ENCODE peak calls at places on chromosomes 13 and 19, in ten cellular contexts. L is activated B cell treated with CpG ODN at 0.5 μM for 24 hours, K is neuronal stem cell, X is iPS-NIHi11, O is progenitor cell of endocrine pancreas, Y is aorta, I is AG04449, C is RCC 7860, H is gastrocnemius medialis, Z is IMR-90. B is an unnamed sample.

GRCh38 chr19:38250821-38251563 is 5.2 kb downstream of the PPP1R14A start:
- DNase-seq in O (peak), C (no peak), H (peak), L (no peak), X (peak), Y (peak), I (no peak), K (no peak), Z (no peak), B (no peak)

GRCh38 chr19:42528354-42529247 is at the start of gene CEACAM1:
- DNase-seq in I (no peak), C (no peak), X (no peak), K (no peak), Y (no peak), L (no peak), O (no peak), Z (no peak), H (no peak), B (peak)

GRCh38 chr19:55270172-55270942 is 9.6 kb downstream of the HSPBP1 start:
- DNase-seq in X (no peak), O (no peak), C (no peak), Z (no peak), Y (no peak), H (no peak), L (no peak), I (no peak), K (no peak), B (no peak)

GRCh38 chr19:3253270-3253669 is 28.8 kb downstream of the CELF5 start:
- DNase-seq in L (no peak), I (no peak), Y (no peak), C (no peak), Z (no peak), O (no peak), X (no peak), H (no peak), K (no peak), B (no peak)

GRCh38 chr13:59447846-59448620 is 715.7 kb downstream of the DIAPH3 start:
- DNase-seq in O (no peak), X (peak), I (no peak), C (no peak), K (peak), H (no peak), Z (peak), Y (no peak), L (no peak), B (no peak)

GRCh38 chr13:44660050-44660449 is 83.9 kb upstream of the TSC22D1 start:
- DNase-seq in K (no peak), L (no peak), Z (no peak), O (no peak), X (no peak), Y (no peak), H (no peak), C (no peak), I (no peak), B (no peak)

GRCh38 chr19:8390617-8390981 is 439 bp downstream of the RAB11B start:
- DNase-seq in C (peak), L (peak), O (peak), K (peak), I (peak), Y (peak), H (peak), Z (peak), X (peak), B (peak)

GRCh38 chr19:55212447-55212846 is 3.1 kb upstream of the PTPRH start:
- DNase-seq in Z (no peak), O (no peak), L (no peak), K (no peak), C (no peak), X (peak), H (no peak), I (no peak), Y (no peak), B (no peak)

GRCh38 chr19:18086590-18087138 is at the start of gene IL12RB1:
- DNase-seq in O (no peak), Y (no peak), L (peak), X (no peak), K (no peak), H (no peak), Z (no peak), I (no peak), C (no peak), B (no peak)

GRCh38 chr13:74093691-74094090 is 40.5 kb downstream of the KLF12 start:
- DNase-seq in X (no peak), L (no peak), C (no peak), Y (no peak), O (no peak), I (no peak), Z (peak), K (no peak), H (no peak), B (no peak)

GRCh38 chr19:41906271-41906670 is 22.0 kb downstream of the ERFL start:
- DNase-seq in H (no peak), C (no peak), O (no peak), I (no peak), Y (no peak), X (no peak), L (no peak), K (no peak), Z (no peak), B (no peak)

GRCh38 chr13:51041126-51041525 is 69.9 kb downstream of the C13orf42 start:
- DNase-seq in O (no peak), Y (no peak), K (no peak), L (no peak), I (no peak), Z (no peak), C (no peak), H (no peak), X (no peak), B (no peak)

GRCh38 chr19:41373993-41374392 is 2.3 kb upstream of the TMEM91 start:
- DNase-seq in Z (peak), K (no peak), C (no peak), O (no peak), X (peak), L (no peak), H (no peak), Y (peak), I (peak), B (peak)

GRCh38 chr19:19043481-19043880 is 10.1 kb downstream of the ARMC6 start:
- DNase-seq in L (no peak), Y (no peak), H (no peak), C (no peak), I (no peak), K (no peak), O (no peak), Z (no peak), X (no peak), B (no peak)

GRCh38 chr19:38691938-38692457 is 44.5 kb downstream of the ACTN4 start:
- DNase-seq in L (no peak), O (no peak), I (no peak), C (peak), Y (peak), X (no peak), K (no peak), H (peak), Z (peak), B (peak)

GRCh38 chr19:4234142-4234861 is 5.0 kb downstream of the EBI3 start:
- DNase-seq in H (no peak), I (no peak), K (no peak), X (no peak), O (no peak), Y (no peak), L (no peak), Z (no peak), C (no peak), B (no peak)

GRCh38 chr19:13117176-13117771 is 734 bp upstream of the TRMT1 start:
- DNase-seq in X (no peak), Y (no peak), Z (no peak), L (no peak), O (no peak), I (no peak), H (no peak), K (no peak), C (no peak), B (no peak)

GRCh38 chr19:41872775-41873647 is 4.1 kb upstream of the CD79A start:
- DNase-seq in C (peak), I (no peak), H (no peak), X (peak), L (peak), O (peak), Y (peak), Z (peak), K (no peak), B (peak)

GRCh38 chr13:109182777-109183465 is 553.5 kb downstream of the MYO16 start:
- DNase-seq in X (no peak), Y (no peak), Z (peak), H (no peak), K (no peak), L (no peak), O (no peak), C (no peak), I (no peak), B (no peak)

GRCh38 chr13:58869566-58869965 is 1238.0 kb downstream of the PCDH17 start:
- DNase-seq in X (no peak), Y (no peak), L (no peak), I (no peak), O (no peak), Z (no peak), K (no peak), H (no peak), C (no peak), B (no peak)

GRCh38 chr19:30360378-30361106 is 11.6 kb upstream of the ZNF536 start:
- DNase-seq in C (no peak), K (no peak), O (no peak), H (no peak), X (peak), Y (no peak), I (no peak), Z (no peak), L (no peak), B (no peak)

GRCh38 chr19:5222178-5222577 is 118.4 kb downstream of the PTPRS start:
- DNase-seq in Y (no peak), O (no peak), Z (no peak), H (no peak), L (no peak), I (no peak), K (no peak), C (no peak), X (peak), B (no peak)

GRCh38 chr19:48659768-48660167 is 13.0 kb downstream of the NTN5 start:
- DNase-seq in I (no peak), Z (no peak), L (no peak), K (no peak), C (no peak), Y (no peak), X (peak), H (no peak), O (no peak), B (no peak)

GRCh38 chr13:76992548-76993001 is 694 bp downstream of the CLN5 start:
- DNase-seq in Y (no peak), C (peak), L (peak), O (no peak), K (peak), I (no peak), Z (peak), H (no peak), X (peak), B (no peak)

GRCh38 chr13:76016799-76017198 is 380.7 kb downstream of the LMO7 start:
- DNase-seq in Y (no peak), O (no peak), I (no peak), H (no peak), X (peak), K (peak), Z (peak), L (no peak), C (peak), B (peak)

GRCh38 chr13:24064258-24064860 is 96.2 kb upstream of the SPATA13 start:
- DNase-seq in Y (no peak), Z (no peak), L (no peak), C (no peak), H (no peak), X (no peak), O (no peak), I (no peak), K (no peak), B (no peak)

GRCh38 chr19:17468302-17469091 is 1.8 kb upstream of the SLC27A1 start:
- DNase-seq in I (no peak), Y (no peak), H (peak), O (no peak), C (no peak), Z (no peak), K (no peak), X (no peak), L (no peak), B (no peak)

GRCh38 chr19:7942981-7943443 is 454 bp downstream of the TIMM44 start:
- DNase-seq in I (no peak), Y (no peak), K (no peak), X (no peak), Z (no peak), L (no peak), H (no peak), O (no peak), C (no peak), B (no peak)

GRCh38 chr19:15107056-15108010 is at the start of gene SYDE1:
- DNase-seq in K (peak), O (no peak), I (no peak), Z (peak), L (no peak), C (peak), Y (peak), H (no peak), X (peak), B (peak)

GRCh38 chr19:8592231-8593009 is 15.2 kb upstream of the MYO1F start:
- DNase-seq in C (no peak), H (peak), K (peak), X (peak), O (peak), I (peak), L (peak), Y (peak), Z (peak), B (peak)

GRCh38 chr13:40665061-40665753 is 1.2 kb downstream of the FOXO1 start:
- DNase-seq in Y (peak), K (peak), Z (no peak), H (no peak), X (peak), C (no peak), I (no peak), O (peak), L (no peak), B (no peak)

GRCh38 chr19:47107201-47107952 is 6.2 kb downstream of the ZC3H4 start:
- DNase-seq in I (no peak), C (peak), K (no peak), H (no peak), Y (no peak), Z (peak), X (no peak), L (no peak), O (no peak), B (no peak)

GRCh38 chr13:32205426-32206096 is 109.6 kb downstream of the ZAR1L start:
- DNase-seq in X (no peak), K (no peak), I (no peak), Z (peak), Y (no peak), C (no peak), L (no peak), O (no peak), H (no peak), B (no peak)

GRCh38 chr13:50843256-50844043 is at the start of gene DLEU7:
- DNase-seq in I (no peak), Y (peak), H (no peak), C (no peak), X (peak), L (peak), O (peak), Z (no peak), K (peak), B (no peak)

GRCh38 chr19:10290876-10291553 is 1.3 kb downstream of the ICAM5 start:
- DNase-seq in Y (no peak), H (no peak), K (no peak), O (no peak), Z (peak), I (no peak), C (no peak), X (peak), L (peak), B (no peak)

GRCh38 chr19:306151-306900 is 15.1 kb upstream of the PLPP2 start:
- DNase-seq in Y (peak), L (no peak), K (no peak), Z (no peak), I (no peak), C (no peak), H (no peak), X (no peak), O (no peak), B (no peak)

GRCh38 chr19:50198431-50199253 is 4.8 kb upstream of the MYH14 start:
- DNase-seq in Y (no peak), Z (no peak), O (no peak), I (no peak), C (no peak), X (no peak), L (no peak), H (peak), K (no peak), B (no peak)

GRCh38 chr19:7540761-7541480 is 5.4 kb downstream of the PNPLA6 start:
- DNase-seq in Y (no peak), H (no peak), K (no peak), C (no peak), I (no peak), L (no peak), Z (peak), O (no peak), X (peak), B (peak)

GRCh38 chr19:14113762-14114414 is 3.7 kb downstream of the PRKACA start:
- DNase-seq in L (no peak), Z (no peak), H (peak), K (no peak), O (no peak), I (no peak), C (no peak), Y (no peak), X (no peak), B (no peak)